ENCODE peak calls at places on chromosomes 12 and 14, in ten cellular contexts. One of them, this sample, is unnamed.
A peak's percentile ranks its signal among the peaks of the same experiment; 100 is the strongest.

GRCh38 chr12:94359761-94360160 is 99.9 kb downstream of the CEP83 start:
- DNase-seq in upper lobe of right lung: no peak
- DNase-seq in keratinocyte: no peak
- DNase-seq in pancreas: no peak
- DNase-seq in adipocyte: no peak
- DNase-seq in brain microvascular endothelial cell: no peak
- DNase-seq in left lung: no peak
- DNase-seq in CD4-positive, CD25-positive, alpha-beta regulatory T cell: no peak
- DNase-seq in psoas muscle: no peak
- DNase-seq in esophagus squamous epithelium: no peak
- DNase-seq in this sample: no peak

GRCh38 chr12:78120866-78121590 is 290.3 kb downstream of the NAV3 start:
- DNase-seq in keratinocyte: no peak
- DNase-seq in psoas muscle: no peak
- DNase-seq in CD4-positive, CD25-positive, alpha-beta regulatory T cell: no peak
- DNase-seq in esophagus squamous epithelium: no peak
- DNase-seq in pancreas: no peak
- DNase-seq in upper lobe of right lung: no peak
- DNase-seq in adipocyte: peak; percentile 72
- DNase-seq in brain microvascular endothelial cell: peak; percentile 17
- DNase-seq in left lung: no peak
- DNase-seq in this sample: no peak

GRCh38 chr12:113445544-113446176 is 23.5 kb downstream of the SDSL start:
- DNase-seq in pancreas: no peak
- DNase-seq in upper lobe of right lung: no peak
- DNase-seq in left lung: no peak
- DNase-seq in keratinocyte: no peak
- DNase-seq in psoas muscle: no peak
- DNase-seq in adipocyte: no peak
- DNase-seq in esophagus squamous epithelium: no peak
- DNase-seq in CD4-positive, CD25-positive, alpha-beta regulatory T cell: peak; percentile 42
- DNase-seq in brain microvascular endothelial cell: no peak
- DNase-seq in this sample: no peak

GRCh38 chr14:22819191-22819988 is 4.2 kb upstream of the SLC7A7 start:
- DNase-seq in esophagus squamous epithelium: no peak
- DNase-seq in keratinocyte: no peak
- DNase-seq in left lung: no peak
- DNase-seq in brain microvascular endothelial cell: peak; percentile 63
- DNase-seq in pancreas: peak; percentile 61
- DNase-seq in psoas muscle: no peak
- DNase-seq in CD4-positive, CD25-positive, alpha-beta regulatory T cell: no peak
- DNase-seq in upper lobe of right lung: peak; percentile 67
- DNase-seq in adipocyte: peak; percentile 91
- DNase-seq in this sample: no peak

GRCh38 chr14:51039285-51039684 is 55.6 kb downstream of the TRIM9 start:
- DNase-seq in brain microvascular endothelial cell: no peak
- DNase-seq in pancreas: no peak
- DNase-seq in psoas muscle: no peak
- DNase-seq in CD4-positive, CD25-positive, alpha-beta regulatory T cell: no peak
- DNase-seq in keratinocyte: no peak
- DNase-seq in left lung: no peak
- DNase-seq in esophagus squamous epithelium: no peak
- DNase-seq in adipocyte: no peak
- DNase-seq in upper lobe of right lung: no peak
- DNase-seq in this sample: no peak

GRCh38 chr14:56996721-56997399 is 186.6 kb upstream of the OTX2 start:
- DNase-seq in psoas muscle: no peak
- DNase-seq in left lung: no peak
- DNase-seq in keratinocyte: no peak
- DNase-seq in adipocyte: no peak
- DNase-seq in CD4-positive, CD25-positive, alpha-beta regulatory T cell: no peak
- DNase-seq in pancreas: no peak
- DNase-seq in esophagus squamous epithelium: no peak
- DNase-seq in upper lobe of right lung: no peak
- DNase-seq in brain microvascular endothelial cell: no peak
- DNase-seq in this sample: no peak

GRCh38 chr14:36973806-36974442 is 198.5 kb downstream of the SLC25A21 start:
- DNase-seq in upper lobe of right lung: no peak
- DNase-seq in keratinocyte: peak; percentile 17
- DNase-seq in brain microvascular endothelial cell: peak; percentile 19
- DNase-seq in psoas muscle: no peak
- DNase-seq in left lung: no peak
- DNase-seq in adipocyte: peak; percentile 79
- DNase-seq in pancreas: no peak
- DNase-seq in esophagus squamous epithelium: no peak
- DNase-seq in CD4-positive, CD25-positive, alpha-beta regulatory T cell: no peak
- DNase-seq in this sample: no peak

GRCh38 chr12:131507094-131507493 is 203.8 kb upstream of the SFSWAP start:
- DNase-seq in esophagus squamous epithelium: no peak
- DNase-seq in keratinocyte: no peak
- DNase-seq in CD4-positive, CD25-positive, alpha-beta regulatory T cell: no peak
- DNase-seq in psoas muscle: no peak
- DNase-seq in pancreas: no peak
- DNase-seq in left lung: no peak
- DNase-seq in brain microvascular endothelial cell: no peak
- DNase-seq in adipocyte: no peak
- DNase-seq in upper lobe of right lung: no peak
- DNase-seq in this sample: no peak

GRCh38 chr14:71574976-71575375 is 357.3 kb upstream of the RGS6 start:
- DNase-seq in esophagus squamous epithelium: no peak
- DNase-seq in brain microvascular endothelial cell: peak; percentile 82
- DNase-seq in CD4-positive, CD25-positive, alpha-beta regulatory T cell: no peak
- DNase-seq in left lung: no peak
- DNase-seq in upper lobe of right lung: no peak
- DNase-seq in keratinocyte: no peak
- DNase-seq in adipocyte: peak; percentile 87
- DNase-seq in psoas muscle: no peak
- DNase-seq in pancreas: no peak
- DNase-seq in this sample: no peak

GRCh38 chr14:75182820-75183219 is 6.4 kb upstream of the TMED10 start:
- DNase-seq in pancreas: no peak
- DNase-seq in CD4-positive, CD25-positive, alpha-beta regulatory T cell: no peak
- DNase-seq in upper lobe of right lung: no peak
- DNase-seq in brain microvascular endothelial cell: peak; percentile 35
- DNase-seq in left lung: no peak
- DNase-seq in keratinocyte: no peak
- DNase-seq in adipocyte: peak; percentile 92
- DNase-seq in psoas muscle: no peak
- DNase-seq in esophagus squamous epithelium: no peak
- DNase-seq in this sample: no peak

GRCh38 chr14:59850458-59850857 is 20.1 kb downstream of the RTN1 start:
- DNase-seq in brain microvascular endothelial cell: no peak
- DNase-seq in pancreas: no peak
- DNase-seq in upper lobe of right lung: no peak
- DNase-seq in left lung: no peak
- DNase-seq in esophagus squamous epithelium: no peak
- DNase-seq in adipocyte: no peak
- DNase-seq in CD4-positive, CD25-positive, alpha-beta regulatory T cell: no peak
- DNase-seq in psoas muscle: no peak
- DNase-seq in keratinocyte: no peak
- DNase-seq in this sample: no peak

GRCh38 chr12:6959376-6960290 is 8.5 kb downstream of the PTPN6 start:
- DNase-seq in adipocyte: no peak
- DNase-seq in pancreas: peak; percentile 18
- DNase-seq in brain microvascular endothelial cell: no peak
- DNase-seq in upper lobe of right lung: peak; percentile 76
- DNase-seq in psoas muscle: peak; percentile 63
- DNase-seq in left lung: peak; percentile 80
- DNase-seq in esophagus squamous epithelium: no peak
- DNase-seq in CD4-positive, CD25-positive, alpha-beta regulatory T cell: no peak
- DNase-seq in keratinocyte: no peak
- DNase-seq in this sample: no peak

GRCh38 chr12:6960291-6961277 is 9.4 kb downstream of the PTPN6 start:
- DNase-seq in brain microvascular endothelial cell: peak; percentile 29
- DNase-seq in pancreas: peak; percentile 33
- DNase-seq in psoas muscle: peak; percentile 46
- DNase-seq in esophagus squamous epithelium: no peak
- DNase-seq in CD4-positive, CD25-positive, alpha-beta regulatory T cell: peak; percentile 72
- DNase-seq in adipocyte: no peak
- DNase-seq in left lung: no peak
- DNase-seq in upper lobe of right lung: peak; percentile 65
- DNase-seq in keratinocyte: no peak
- DNase-seq in this sample: no peak

GRCh38 chr12:6961695-6962284 is 8.7 kb downstream of the PHB2 start:
- DNase-seq in psoas muscle: peak; percentile 81
- DNase-seq in upper lobe of right lung: peak; percentile 89
- DNase-seq in pancreas: peak; percentile 71
- DNase-seq in left lung: peak; percentile 87
- DNase-seq in brain microvascular endothelial cell: peak; percentile 74
- DNase-seq in esophagus squamous epithelium: no peak
- DNase-seq in adipocyte: peak; percentile 78
- DNase-seq in keratinocyte: no peak
- DNase-seq in CD4-positive, CD25-positive, alpha-beta regulatory T cell: peak; percentile 79
- DNase-seq in this sample: peak; percentile 76

GRCh38 chr12:6962285-6963015 is 8.0 kb downstream of the PHB2 start:
- DNase-seq in brain microvascular endothelial cell: no peak
- DNase-seq in left lung: peak; percentile 85
- DNase-seq in keratinocyte: no peak
- DNase-seq in CD4-positive, CD25-positive, alpha-beta regulatory T cell: no peak
- DNase-seq in pancreas: peak; percentile 85
- DNase-seq in upper lobe of right lung: peak; percentile 88
- DNase-seq in psoas muscle: no peak
- DNase-seq in esophagus squamous epithelium: no peak
- DNase-seq in adipocyte: no peak
- DNase-seq in this sample: no peak

DNA sequence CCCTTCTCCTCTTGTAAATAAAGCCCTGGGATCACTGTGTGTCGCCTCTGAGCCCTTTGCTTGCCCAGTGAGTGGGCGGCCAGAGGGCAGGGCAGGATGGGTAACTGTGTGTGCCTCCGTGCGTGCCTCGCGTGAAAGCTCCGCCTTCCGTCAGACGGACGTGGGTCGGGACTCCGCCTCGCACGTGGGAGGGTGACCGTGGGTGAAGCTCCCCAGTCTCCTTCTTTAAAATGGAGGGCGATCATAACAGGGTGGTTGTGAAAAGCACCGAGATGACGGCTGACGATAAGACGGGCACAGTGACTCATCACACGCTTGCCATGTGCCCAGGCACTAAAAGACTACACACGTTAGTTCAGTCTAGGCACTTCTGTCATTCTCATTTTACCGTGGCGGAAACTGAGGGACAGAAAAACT is 9.2 kb downstream of the PHB2 start:
- DNase-seq in pancreas: peak; percentile 68
- DNase-seq in left lung: peak; percentile 92
- DNase-seq in keratinocyte: no peak
- DNase-seq in CD4-positive, CD25-positive, alpha-beta regulatory T cell: peak; percentile 94
- DNase-seq in esophagus squamous epithelium: no peak
- DNase-seq in adipocyte: no peak
- DNase-seq in upper lobe of right lung: peak; percentile 94
- DNase-seq in psoas muscle: peak; percentile 86
- DNase-seq in brain microvascular endothelial cell: no peak
- DNase-seq in this sample: no peak
- H3K4me3 ChIP-seq in pancreas: peak overlapping the region; percentile 79
- H3K4me3 ChIP-seq in left lung: no peak overlapping the region
- H3K4me3 ChIP-seq in keratinocyte: peak overlapping the region; percentile 35
- H3K4me3 ChIP-seq in CD4-positive, CD25-positive, alpha-beta regulatory T cell: peak overlapping the region; percentile 65
- H3K4me3 ChIP-seq in esophagus squamous epithelium: peak overlapping the region; percentile 72
- H3K4me3 ChIP-seq in adipocyte: peak overlapping the region; percentile 59
- H3K4me3 ChIP-seq in upper lobe of right lung: peak overlapping the region; percentile 46
- H3K4me3 ChIP-seq in psoas muscle: peak overlapping the region; percentile 13
- H3K4me3 ChIP-seq in brain microvascular endothelial cell: peak overlapping the region; percentile 45
- H3K4me3 ChIP-seq in this sample: no peak overlapping the region

GRCh38 chr14:100339757-100340453 is 16.8 kb downstream of the SLC25A47 start:
- DNase-seq in pancreas: no peak
- DNase-seq in CD4-positive, CD25-positive, alpha-beta regulatory T cell: no peak
- DNase-seq in upper lobe of right lung: peak; percentile 12
- DNase-seq in psoas muscle: no peak
- DNase-seq in adipocyte: no peak
- DNase-seq in esophagus squamous epithelium: no peak
- DNase-seq in brain microvascular endothelial cell: no peak
- DNase-seq in left lung: no peak
- DNase-seq in keratinocyte: no peak
- DNase-seq in this sample: no peak
- H3K36me3 ChIP-seq in pancreas: no peaks in the 10 kb centered on the region
- H3K36me3 ChIP-seq in CD4-positive, CD25-positive, alpha-beta regulatory T cell: peaks cover 17% of the 10 kb centered on the region
- H3K36me3 ChIP-seq in upper lobe of right lung: peaks cover 68% of the 10 kb centered on the region
- H3K36me3 ChIP-seq in psoas muscle: no peaks in the 10 kb centered on the region
- H3K36me3 ChIP-seq in adipocyte: peaks cover 63% of the 10 kb centered on the region
- H3K36me3 ChIP-seq in esophagus squamous epithelium: peaks cover 5% of the 10 kb centered on the region
- H3K36me3 ChIP-seq in brain microvascular endothelial cell: peaks cover 59% of the 10 kb centered on the region
- H3K36me3 ChIP-seq in left lung: no peaks in the 10 kb centered on the region
- H3K36me3 ChIP-seq in keratinocyte: peaks cover 40% of the 10 kb centered on the region
- H3K36me3 ChIP-seq in this sample: peaks cover 12% of the 10 kb centered on the region

GRCh38 chr14:99630202-99630601 is 14.7 kb upstream of the HHIPL1 start:
- DNase-seq in brain microvascular endothelial cell: no peak
- DNase-seq in pancreas: no peak
- DNase-seq in adipocyte: no peak
- DNase-seq in esophagus squamous epithelium: no peak
- DNase-seq in keratinocyte: no peak
- DNase-seq in CD4-positive, CD25-positive, alpha-beta regulatory T cell: no peak
- DNase-seq in psoas muscle: no peak
- DNase-seq in left lung: no peak
- DNase-seq in upper lobe of right lung: no peak
- DNase-seq in this sample: no peak
- H3K4me3 ChIP-seq in brain microvascular endothelial cell: no peak overlapping the region
- H3K4me3 ChIP-seq in pancreas: no peak overlapping the region
- H3K4me3 ChIP-seq in adipocyte: no peak overlapping the region
- H3K4me3 ChIP-seq in esophagus squamous epithelium: no peak overlapping the region
- H3K4me3 ChIP-seq in keratinocyte: no peak overlapping the region
- H3K4me3 ChIP-seq in CD4-positive, CD25-positive, alpha-beta regulatory T cell: no peak overlapping the region
- H3K4me3 ChIP-seq in psoas muscle: no peak overlapping the region
- H3K4me3 ChIP-seq in left lung: no peak overlapping the region
- H3K4me3 ChIP-seq in upper lobe of right lung: no peak overlapping the region
- H3K4me3 ChIP-seq in this sample: no peak overlapping the region

GRCh38 chr14:69234106-69234505 is 25.9 kb upstream of the GALNT16 start:
- DNase-seq in brain microvascular endothelial cell: no peak
- DNase-seq in adipocyte: no peak
- DNase-seq in CD4-positive, CD25-positive, alpha-beta regulatory T cell: no peak
- DNase-seq in psoas muscle: no peak
- DNase-seq in keratinocyte: no peak
- DNase-seq in left lung: no peak
- DNase-seq in esophagus squamous epithelium: no peak
- DNase-seq in pancreas: no peak
- DNase-seq in upper lobe of right lung: no peak
- DNase-seq in this sample: no peak

GRCh38 chr14:69237142-69237541 is 22.8 kb upstream of the GALNT16 start:
- DNase-seq in adipocyte: no peak
- DNase-seq in psoas muscle: no peak
- DNase-seq in keratinocyte: no peak
- DNase-seq in brain microvascular endothelial cell: no peak
- DNase-seq in left lung: no peak
- DNase-seq in upper lobe of right lung: no peak
- DNase-seq in pancreas: no peak
- DNase-seq in esophagus squamous epithelium: no peak
- DNase-seq in CD4-positive, CD25-positive, alpha-beta regulatory T cell: no peak
- DNase-seq in this sample: no peak

GRCh38 chr14:69238883-69239282 is 21.1 kb upstream of the GALNT16 start:
- DNase-seq in psoas muscle: no peak
- DNase-seq in upper lobe of right lung: no peak
- DNase-seq in adipocyte: no peak
- DNase-seq in pancreas: no peak
- DNase-seq in CD4-positive, CD25-positive, alpha-beta regulatory T cell: no peak
- DNase-seq in esophagus squamous epithelium: no peak
- DNase-seq in left lung: no peak
- DNase-seq in keratinocyte: no peak
- DNase-seq in brain microvascular endothelial cell: no peak
- DNase-seq in this sample: no peak

GRCh38 chr14:69237584-69237983 is 22.4 kb upstream of the GALNT16 start:
- DNase-seq in CD4-positive, CD25-positive, alpha-beta regulatory T cell: no peak
- DNase-seq in adipocyte: no peak
- DNase-seq in brain microvascular endothelial cell: no peak
- DNase-seq in esophagus squamous epithelium: no peak
- DNase-seq in pancreas: no peak
- DNase-seq in keratinocyte: no peak
- DNase-seq in left lung: no peak
- DNase-seq in upper lobe of right lung: no peak
- DNase-seq in psoas muscle: no peak
- DNase-seq in this sample: no peak

GRCh38 chr14:69235708-69236107 is 24.2 kb upstream of the GALNT16 start:
- DNase-seq in left lung: no peak
- DNase-seq in upper lobe of right lung: no peak
- DNase-seq in esophagus squamous epithelium: no peak
- DNase-seq in keratinocyte: no peak
- DNase-seq in CD4-positive, CD25-positive, alpha-beta regulatory T cell: no peak
- DNase-seq in adipocyte: no peak
- DNase-seq in psoas muscle: no peak
- DNase-seq in brain microvascular endothelial cell: no peak
- DNase-seq in pancreas: no peak
- DNase-seq in this sample: no peak
- H3K36me3 ChIP-seq in left lung: no peaks in the 10 kb centered on the region
- H3K36me3 ChIP-seq in upper lobe of right lung: peaks cover 78% of the 10 kb centered on the region
- H3K36me3 ChIP-seq in esophagus squamous epithelium: peaks cover 25% of the 10 kb centered on the region
- H3K36me3 ChIP-seq in keratinocyte: peaks cover 14% of the 10 kb centered on the region
- H3K36me3 ChIP-seq in CD4-positive, CD25-positive, alpha-beta regulatory T cell: peaks cover 49% of the 10 kb centered on the region
- H3K36me3 ChIP-seq in adipocyte: peaks cover 41% of the 10 kb centered on the region
- H3K36me3 ChIP-seq in psoas muscle: peaks cover 6% of the 10 kb centered on the region
- H3K36me3 ChIP-seq in brain microvascular endothelial cell: peaks cover 27% of the 10 kb centered on the region
- H3K36me3 ChIP-seq in pancreas: no peaks in the 10 kb centered on the region
- H3K36me3 ChIP-seq in this sample: no peaks in the 10 kb centered on the region